ENCODE peak calls at places on chromosomes 6 and 20, in five cellular contexts. Q, G, M, T and D are unnamed samples.

GRCh38 chr20:32362924-32363364 is 4.8 kb downstream of the ASXL1 start:
- DNase-seq in Q (no peak), G (no peak), M (no peak), T (no peak), D (no peak)

GRCh38 chr6:117477988-117478852 is 4.3 kb upstream of the DCBLD1 start:
- DNase-seq in Q (no peak), G (no peak), M (no peak), T (no peak), D (peak)

GRCh38 chr20:3251806-3252205 is 12.8 kb upstream of the SLC4A11 start:
- DNase-seq in Q (no peak), G (no peak), M (no peak), T (peak), D (no peak)

GRCh38 chr20:50242863-50243609 is 52.4 kb downstream of the CEBPB start:
- DNase-seq in Q (no peak), G (no peak), M (no peak), T (peak), D (peak)

GRCh38 chr6:113102761-113103160 is 754.4 kb upstream of the MARCKS start:
- DNase-seq in Q (no peak), G (no peak), M (no peak), T (no peak), D (no peak)

GRCh38 chr6:85594197-85594930 is 706 bp upstream of the SNX14 start:
- DNase-seq in Q (no peak), G (no peak), M (no peak), T (peak), D (no peak)

GRCh38 chr6:37776546-37776945 is 43.0 kb upstream of the ZFAND3 start:
- DNase-seq in Q (no peak), G (no peak), M (no peak), T (no peak), D (no peak)

GRCh38 chr6:41164551-41164950 is 1.6 kb upstream of the TREM2 start:
- DNase-seq in Q (no peak), G (no peak), M (no peak), T (no peak), D (no peak)

GRCh38 chr6:35601331-35602132 is 87.2 kb downstream of the FKBP5 start:
- DNase-seq in Q (no peak), G (no peak), M (no peak), T (peak), D (peak)

GRCh38 chr20:64077094-64077493 is 2.2 kb downstream of the RGS19 start:
- DNase-seq in Q (no peak), G (no peak), M (no peak), T (no peak), D (no peak)

GRCh38 chr6:147676896-147677295 is 168.4 kb downstream of the SAMD5 start:
- DNase-seq in Q (no peak), G (no peak), M (no peak), T (no peak), D (no peak)

GRCh38 chr6:169763308-169763707 is 11.9 kb downstream of the ERMARD start:
- DNase-seq in Q (no peak), G (no peak), M (no peak), T (no peak), D (no peak)

GRCh38 chr20:18957328-18957727 is 143.7 kb downstream of the SCP2D1 start:
- DNase-seq in Q (no peak), G (no peak), M (no peak), T (no peak), D (no peak)

GRCh38 chr6:21539621-21540100 is 53.9 kb upstream of the SOX4 start:
- DNase-seq in Q (no peak), G (no peak), M (no peak), T (no peak), D (no peak)